ENCODE peak calls at places on chromosomes 4 and X, in four cellular contexts. A, R, Z and W are unnamed samples.
A peak's percentile ranks its signal among the peaks of the same experiment; 100 is the strongest.

GRCh38 chr4:150828159-150828558 is 186.9 kb downstream of the LRBA start:
- DNase-seq in A (no peak), R (no peak), Z (no peak), W (no peak)

GRCh38 chr4:6419452-6420028 is 52.9 kb downstream of the PPP2R2C start:
- DNase-seq in A (no peak), R (no peak), Z (no peak), W (peak; percentile 9)

GRCh38 chr4:13988347-13989265 is 361.1 kb upstream of the BOD1L1 start:
- DNase-seq in A (peak; percentile 92), R (peak; percentile 27), Z (peak; percentile 28), W (peak; percentile 95)

GRCh38 chrX:18877472-18877871 is 106.4 kb downstream of the PHKA2 start:
- DNase-seq in A (no peak), R (peak; percentile 30), Z (no peak), W (no peak)

GRCh38 chr4:164621886-164622521 is 131.9 kb upstream of the SMIM31 start:
- DNase-seq in A (no peak), R (peak; percentile 78), Z (no peak), W (no peak)

GRCh38 chr4:156945532-156945931 is 26.1 kb downstream of the PDGFC start:
- DNase-seq in A (no peak), R (peak; percentile 55), Z (no peak), W (no peak)

GRCh38 chrX:37371578-37371981 is 22.4 kb downstream of the PRRG1 start:
- DNase-seq in A (no peak), R (no peak), Z (no peak), W (peak; percentile 55)

GRCh38 chrX:152897216-152898144 is at the start of gene ZNF185:
- DNase-seq in A (no peak), R (peak; percentile 50), Z (no peak), W (peak; percentile 43)

GRCh38 chrX:40050532-40050931 is 47.2 kb downstream of the BCOR start:
- DNase-seq in A (no peak), R (no peak), Z (no peak), W (no peak)

GRCh38 chr4:165131247-165131832 is 18.7 kb upstream of the TMEM192 start:
- DNase-seq in A (no peak), R (peak; percentile 63), Z (peak; percentile 67), W (peak; percentile 81)

GRCh38 chrX:21700289-21700688 is 42.2 kb upstream of the KLHL34 start:
- DNase-seq in A (no peak), R (no peak), Z (no peak), W (no peak)

GRCh38 chr4:84952004-84952403 is 14.5 kb downstream of the WDFY3 start:
- DNase-seq in A (no peak), R (peak; percentile 100), Z (no peak), W (peak; percentile 63)

GRCh38 chrX:131704136-131704695 is 160.3 kb downstream of the OR13H1 start:
- DNase-seq in A (no peak), R (no peak), Z (peak; percentile 96), W (peak; percentile 15)

GRCh38 chr4:117691572-117692351 is 342.5 kb upstream of the NDST3 start:
- DNase-seq in A (no peak), R (no peak), Z (no peak), W (no peak)

GRCh38 chr4:7434766-7435150 is at the start of gene PSAPL1:
- DNase-seq in A (no peak), R (peak; percentile 45), Z (no peak), W (peak; percentile 3)

GRCh38 chrX:67544871-67545771 is 1.3 kb downstream of the AR start:
- DNase-seq in A (no peak), R (no peak), Z (peak; percentile 55), W (peak; percentile 76)

GRCh38 chrX:31223817-31224216 is 152.0 kb upstream of the FTHL17 start:
- DNase-seq in A (no peak), R (peak; percentile 85), Z (no peak), W (peak; percentile 45)

GRCh38 chr4:54063737-54064316 is 578 bp downstream of the CHIC2 start:
- DNase-seq in A (no peak), R (no peak), Z (peak; percentile 43), W (no peak)

GRCh38 chrX:70292788-70293187 is 2.9 kb downstream of the KIF4A start:
- DNase-seq in A (no peak), R (no peak), Z (no peak), W (no peak)

GRCh38 chr4:119559044-119559647 is 69.5 kb downstream of the PDE5A start:
- DNase-seq in A (no peak), R (peak; percentile 57), Z (no peak), W (peak; percentile 73)

GRCh38 chr4:152363086-152363485 is 172.8 kb downstream of the FBXW7 start:
- DNase-seq in A (peak; percentile 24), R (no peak), Z (no peak), W (peak; percentile 57)

GRCh38 chr4:123417813-123418212 is 21.2 kb downstream of the SPRY1 start:
- DNase-seq in A (no peak), R (no peak), Z (no peak), W (no peak)

GRCh38 chrX:1524874-1525582 is 12.0 kb downstream of the P2RY8 start:
- DNase-seq in A (no peak), R (no peak), Z (no peak), W (no peak)

GRCh38 chr4:184322328-184323025 is 104.8 kb upstream of the ENPP6 start:
- DNase-seq in A (no peak), R (peak; percentile 73), Z (no peak), W (no peak)
- TF ChIP-seq CTCF in A (no peak), R (no peak), Z (no peak), W (no peak)

GRCh38 chr4:177380730-177381287 is 61.4 kb downstream of the AGA start:
- DNase-seq in A (no peak), R (no peak), Z (no peak), W (no peak)
- H3K4me3 ChIP-seq in A (no peak overlapping the region), R (no peak overlapping the region), Z (no peak overlapping the region), W (no peak overlapping the region)

DNA sequence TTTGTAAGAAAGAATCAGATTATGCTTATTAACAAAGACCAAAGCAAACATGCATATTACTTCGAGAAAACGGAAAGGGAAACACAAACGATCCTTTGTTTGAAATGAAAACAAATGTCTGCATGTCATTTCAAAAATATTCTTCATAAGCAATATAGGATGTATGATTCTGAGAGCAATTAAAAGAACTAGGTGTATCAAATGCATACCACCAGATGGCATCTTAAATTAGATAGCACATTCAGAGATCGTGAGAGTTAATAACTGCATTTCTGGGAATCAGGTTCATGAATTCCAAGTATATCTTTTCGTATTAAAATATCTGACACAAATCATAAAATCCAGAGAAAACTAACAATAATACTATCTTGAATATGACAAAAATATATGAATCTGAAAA is 159.5 kb downstream of the PPP3CA start:
- DNase-seq in A (no peak), R (peak; percentile 38), Z (no peak), W (peak; percentile 9)
- TF ChIP-seq CTCF in A (no peak), R (peak; percentile 29), Z (no peak), W (no peak)

GRCh38 chr4:185657699-185658098 is 122.4 kb upstream of the PDLIM3 start:
- DNase-seq in A (no peak), R (no peak), Z (no peak), W (no peak)
- H3K4me3 ChIP-seq in A (no peak overlapping the region), R (no peak overlapping the region), Z (no peak overlapping the region), W (no peak overlapping the region)

GRCh38 chrX:88397551-88397950 is 349.5 kb upstream of the CPXCR1 start:
- DNase-seq in A (no peak), R (no peak), Z (no peak), W (no peak)
- TF ChIP-seq CTCF in A (no peak), R (no peak), Z (no peak), W (no peak)

GRCh38 chr4:143701365-143701764 is 890 bp upstream of the FREM3 start:
- DNase-seq in A (no peak), R (no peak), Z (no peak), W (no peak)

GRCh38 chr4:143700060-143700419 is 435 bp downstream of the FREM3 start:
- DNase-seq in A (no peak), R (no peak), Z (no peak), W (peak; percentile 56)

GRCh38 chr4:143700420-143701352 is at the start of gene FREM3:
- DNase-seq in A (no peak), R (no peak), Z (no peak), W (no peak)

GRCh38 chr4:143693856-143694255 is 6.6 kb downstream of the FREM3 start:
- DNase-seq in A (no peak), R (no peak), Z (no peak), W (no peak)

GRCh38 chr4:143699331-143700059 is 980 bp downstream of the FREM3 start:
- DNase-seq in A (no peak), R (no peak), Z (no peak), W (no peak)
- H3K4me3 ChIP-seq in A (no peak overlapping the region), R (no peak overlapping the region), Z (no peak overlapping the region), W (no peak overlapping the region)

GRCh38 chr4:128782076-128782715 is 27.3 kb upstream of the JADE1 start:
- DNase-seq in A (no peak), R (no peak), Z (no peak), W (peak; percentile 18)
- TF ChIP-seq CTCF in A (no peak), R (peak; percentile 5), Z (no peak), W (no peak)

GRCh38 chr4:273312-274017 is 31.8 kb downstream of the ZNF732 start:
- DNase-seq in A (no peak), R (no peak), Z (no peak), W (no peak)
- H3K4me3 ChIP-seq in A (no peak overlapping the region), R (no peak overlapping the region), Z (no peak overlapping the region), W (no peak overlapping the region)

GRCh38 chr4:129172181-129172580 is 76.2 kb downstream of the C4orf33 start:
- DNase-seq in A (no peak), R (no peak), Z (no peak), W (no peak)

GRCh38 chr4:129179276-129179675 is 83.3 kb downstream of the C4orf33 start:
- DNase-seq in A (no peak), R (peak; percentile 4), Z (no peak), W (no peak)

DNA sequence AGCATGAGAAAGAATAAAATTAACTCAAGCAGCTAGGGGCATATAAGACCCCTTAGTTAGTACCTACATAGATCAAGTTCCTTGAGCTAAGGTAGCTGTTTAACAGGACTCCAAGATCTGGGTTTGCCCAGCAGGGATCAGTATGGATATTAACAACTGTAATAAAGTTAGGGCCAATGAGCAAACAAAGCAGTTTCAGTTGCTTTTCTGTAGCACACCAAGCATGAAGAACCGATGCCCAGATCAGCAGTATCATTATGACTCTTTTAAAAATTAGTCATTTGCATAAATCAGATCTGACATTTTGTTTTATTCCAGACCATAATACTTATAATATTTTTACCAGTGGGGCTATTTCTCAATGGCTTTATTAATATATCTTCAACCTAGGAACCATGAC is 80.9 kb downstream of the C4orf33 start:
- DNase-seq in A (no peak), R (no peak), Z (no peak), W (no peak)
- TF ChIP-seq CTCF in A (no peak), R (no peak), Z (no peak), W (no peak)